ENCODE peak calls at places on chromosomes 2 and 18, in eight cellular contexts. J, O, S, H, N, Y, Z and X are unnamed samples.

GRCh38 chr2:126831234-126832005 is 67.3 kb upstream of the TEX51 start:
- DNase-seq in J (peak), O (no peak), S (no peak), H (no peak), N (no peak), Y (no peak), Z (no peak), X (no peak)

GRCh38 chr2:206800501-206801416 is 35.4 kb downstream of the FASTKD2 start:
- DNase-seq in J (peak), O (peak), S (peak), H (peak), N (peak), Y (peak), Z (peak), X (peak)

GRCh38 chr18:62729487-62730386 is 14.4 kb downstream of the PHLPP1 start:
- DNase-seq in J (no peak), O (no peak), S (no peak), H (no peak), N (no peak), Y (no peak), Z (no peak), X (no peak)

GRCh38 chr2:62727876-62728566 is 22.5 kb downstream of the EHBP1 start:
- DNase-seq in J (no peak), O (no peak), S (no peak), H (no peak), N (no peak), Y (no peak), Z (no peak), X (no peak)

GRCh38 chr2:3823748-3824147 is 120.4 kb downstream of the DCDC2C start:
- DNase-seq in J (peak), O (peak), S (no peak), H (no peak), N (no peak), Y (peak), Z (no peak), X (no peak)

GRCh38 chr2:234996041-234996440 is 44.2 kb downstream of the SH3BP4 start:
- DNase-seq in J (no peak), O (peak), S (no peak), H (no peak), N (no peak), Y (no peak), Z (no peak), X (no peak)

GRCh38 chr2:66536290-66536673 is 101.4 kb downstream of the MEIS1 start:
- DNase-seq in J (no peak), O (no peak), S (no peak), H (no peak), N (no peak), Y (no peak), Z (no peak), X (no peak)

GRCh38 chr2:138548796-138549195 is 47.2 kb downstream of the SPOPL start:
- DNase-seq in J (no peak), O (no peak), S (no peak), H (no peak), N (no peak), Y (no peak), Z (no peak), X (no peak)

GRCh38 chr2:117963446-117963845 is 50.4 kb downstream of the CCDC93 start:
- DNase-seq in J (no peak), O (no peak), S (no peak), H (no peak), N (no peak), Y (no peak), Z (no peak), X (no peak)

GRCh38 chr2:202327887-202328286 is 48.2 kb upstream of the BMPR2 start:
- DNase-seq in J (no peak), O (no peak), S (no peak), H (no peak), N (no peak), Y (no peak), Z (no peak), X (no peak)

GRCh38 chr2:51291762-51292370 is 259.9 kb upstream of the NRXN1 start:
- DNase-seq in J (no peak), O (no peak), S (no peak), H (no peak), N (no peak), Y (no peak), Z (no peak), X (no peak)

GRCh38 chr2:111247491-111247890 is 126.8 kb downstream of the BCL2L11 start:
- DNase-seq in J (no peak), O (no peak), S (no peak), H (no peak), N (no peak), Y (no peak), Z (no peak), X (no peak)

GRCh38 chr2:96156926-96157648 is 11.8 kb upstream of the DUSP2 start:
- DNase-seq in J (no peak), O (no peak), S (peak), H (no peak), N (no peak), Y (no peak), Z (no peak), X (no peak)

GRCh38 chr2:84435331-84436081 is 23.6 kb downstream of the SUCLG1 start:
- DNase-seq in J (no peak), O (peak), S (no peak), H (no peak), N (peak), Y (no peak), Z (no peak), X (peak)

GRCh38 chr2:196143641-196144236 is 27.6 kb downstream of the STK17B start:
- DNase-seq in J (no peak), O (no peak), S (no peak), H (no peak), N (no peak), Y (no peak), Z (no peak), X (no peak)

GRCh38 chr2:100861340-100861739 is 41.4 kb downstream of the NPAS2 start:
- DNase-seq in J (no peak), O (no peak), S (no peak), H (no peak), N (no peak), Y (no peak), Z (no peak), X (no peak)

GRCh38 chr2:21841341-21841740 is 717.6 kb downstream of the TDRD15 start:
- DNase-seq in J (no peak), O (no peak), S (no peak), H (no peak), N (no peak), Y (no peak), Z (no peak), X (no peak)

GRCh38 chr2:239569401-239570090 is 168.7 kb upstream of the HDAC4 start:
- DNase-seq in J (no peak), O (no peak), S (no peak), H (no peak), N (peak), Y (no peak), Z (no peak), X (peak)

GRCh38 chr2:177758591-177759371 is 313.8 kb downstream of the PDE11A start:
- DNase-seq in J (peak), O (peak), S (peak), H (peak), N (peak), Y (no peak), Z (peak), X (peak)

GRCh38 chr2:62297642-62298010 is 101.7 kb downstream of the B3GNT2 start:
- DNase-seq in J (no peak), O (peak), S (no peak), H (no peak), N (no peak), Y (no peak), Z (no peak), X (no peak)

GRCh38 chr2:20453087-20453486 is 6.2 kb downstream of the RHOB start:
- DNase-seq in J (no peak), O (no peak), S (no peak), H (no peak), N (no peak), Y (no peak), Z (no peak), X (no peak)

GRCh38 chr2:147173186-147173575 is 671.6 kb upstream of the ACVR2A start:
- DNase-seq in J (no peak), O (peak), S (no peak), H (no peak), N (no peak), Y (no peak), Z (no peak), X (no peak)

GRCh38 chr2:239601880-239602279 is 201.1 kb upstream of the HDAC4 start:
- DNase-seq in J (no peak), O (no peak), S (no peak), H (no peak), N (no peak), Y (no peak), Z (no peak), X (no peak)

GRCh38 chr2:227163445-227163997 is 484 bp downstream of the COL4A4 start:
- DNase-seq in J (no peak), O (no peak), S (peak), H (no peak), N (no peak), Y (no peak), Z (no peak), X (no peak)

GRCh38 chr2:85438291-85439110 is 20.0 kb downstream of the SH2D6 start:
- DNase-seq in J (no peak), O (no peak), S (no peak), H (no peak), N (peak), Y (peak), Z (no peak), X (peak)

GRCh38 chr2:213010106-213010779 is 141.2 kb downstream of the IKZF2 start:
- DNase-seq in J (no peak), O (no peak), S (no peak), H (no peak), N (no peak), Y (no peak), Z (no peak), X (no peak)

GRCh38 chr2:130764821-130765115 is 9.4 kb downstream of the AMER3 start:
- DNase-seq in J (no peak), O (no peak), S (no peak), H (no peak), N (no peak), Y (no peak), Z (no peak), X (no peak)